ENCODE peak calls at places on chromosomes 6 and 20, in ten cellular contexts. I is lower leg skin, M is HCT116, V is A549, X is uterus, K is heart left ventricle, P is right lobe of liver, S is GM12892, O is tibial nerve, A is esophagus squamous epithelium. Q is an unnamed sample.
A peak's percentile ranks its signal among the peaks of the same experiment; 100 is the strongest.

GRCh38 chr6:16362819-16363589 is 124.6 kb downstream of the GMPR start:
- DNase-seq in I (no peak), M (no peak), V (no peak), X (no peak), K (no peak), P (no peak), S (no peak), O (no peak), A (no peak), Q (no peak)

GRCh38 chr20:44967207-44967807 is 995 bp downstream of the STK4 start:
- DNase-seq in I (no peak), M (no peak), V (no peak), X (no peak), K (no peak), P (no peak), S (no peak), O (no peak), A (no peak), Q (no peak)

GRCh38 chr20:33532753-33533459 is 43.0 kb downstream of the CBFA2T2 start:
- DNase-seq in I (no peak), M (no peak), V (no peak), X (no peak), K (no peak), P (no peak), S (no peak), O (no peak), A (no peak), Q (no peak)

GRCh38 chr6:168925671-168926070 is 328.0 kb downstream of the THBS2 start:
- DNase-seq in I (no peak), M (no peak), V (no peak), X (no peak), K (no peak), P (no peak), S (no peak), O (no peak), A (no peak), Q (no peak)

GRCh38 chr20:3046677-3047462 is 1.0 kb downstream of the MRPS26 start:
- DNase-seq in I (no peak), M (peak; percentile 34), V (peak; percentile 53), X (no peak), K (no peak), P (no peak), S (no peak), O (no peak), A (no peak), Q (no peak)

GRCh38 chr6:13924949-13925881 is at the start of gene RNF182:
- DNase-seq in I (no peak), M (no peak), V (no peak), X (no peak), K (peak; percentile 27), P (no peak), S (peak; percentile 65), O (no peak), A (no peak), Q (peak; percentile 85)

GRCh38 chr6:11632231-11632630 is 94.7 kb downstream of the TMEM170B start:
- DNase-seq in I (no peak), M (peak; percentile 24), V (peak; percentile 89), X (no peak), K (no peak), P (no peak), S (no peak), O (no peak), A (no peak), Q (peak; percentile 37)

GRCh38 chr20:1718604-1719384 is 61.2 kb upstream of the SIRPG start:
- DNase-seq in I (peak; percentile 79), M (peak; percentile 19), V (peak; percentile 14), X (peak; percentile 19), K (no peak), P (no peak), S (no peak), O (peak; percentile 61), A (no peak), Q (peak; percentile 29)

GRCh38 chr6:109242029-109242428 is 140.2 kb downstream of the CD164 start:
- DNase-seq in I (no peak), M (no peak), V (no peak), X (no peak), K (no peak), P (no peak), S (no peak), O (no peak), A (no peak), Q (no peak)

GRCh38 chr6:125913145-125913544 is 43.4 kb upstream of the HINT3 start:
- DNase-seq in I (no peak), M (no peak), V (no peak), X (no peak), K (no peak), P (no peak), S (no peak), O (no peak), A (no peak), Q (no peak)

GRCh38 chr6:119301429-119301828 is 48.1 kb downstream of the MAN1A1 start:
- DNase-seq in I (no peak), M (no peak), V (no peak), X (no peak), K (no peak), P (no peak), S (no peak), O (no peak), A (no peak), Q (no peak)

GRCh38 chr6:130371921-130372320 is 6.1 kb downstream of the TMEM200A start:
- DNase-seq in I (no peak), M (no peak), V (no peak), X (no peak), K (no peak), P (no peak), S (no peak), O (no peak), A (no peak), Q (no peak)

GRCh38 chr20:61297981-61298380 is 45.9 kb downstream of the CDH4 start:
- DNase-seq in I (no peak), M (no peak), V (no peak), X (no peak), K (no peak), P (no peak), S (no peak), O (no peak), A (no peak), Q (peak; percentile 97)

GRCh38 chr6:165484178-165484889 is 174.9 kb upstream of the C6orf118 start:
- DNase-seq in I (no peak), M (no peak), V (no peak), X (no peak), K (no peak), P (no peak), S (no peak), O (no peak), A (no peak), Q (no peak)

GRCh38 chr6:125253881-125254280 is 47.9 kb downstream of the HDDC2 start:
- DNase-seq in I (no peak), M (no peak), V (no peak), X (no peak), K (no peak), P (no peak), S (no peak), O (no peak), A (no peak), Q (no peak)

GRCh38 chr6:43733471-43734293 is 36.3 kb upstream of the VEGFA start:
- DNase-seq in I (no peak), M (no peak), V (no peak), X (no peak), K (no peak), P (peak; percentile 33), S (no peak), O (no peak), A (no peak), Q (no peak)

GRCh38 chr20:31695849-31696804 is 26.5 kb downstream of the BCL2L1 start:
- DNase-seq in I (no peak), M (peak; percentile 84), V (peak; percentile 92), X (no peak), K (no peak), P (peak; percentile 86), S (no peak), O (no peak), A (no peak), Q (peak; percentile 81)

GRCh38 chr6:25171301-25171700 is 107.9 kb upstream of the CARMIL1 start:
- DNase-seq in I (no peak), M (no peak), V (no peak), X (no peak), K (no peak), P (no peak), S (no peak), O (no peak), A (no peak), Q (no peak)

DNA sequence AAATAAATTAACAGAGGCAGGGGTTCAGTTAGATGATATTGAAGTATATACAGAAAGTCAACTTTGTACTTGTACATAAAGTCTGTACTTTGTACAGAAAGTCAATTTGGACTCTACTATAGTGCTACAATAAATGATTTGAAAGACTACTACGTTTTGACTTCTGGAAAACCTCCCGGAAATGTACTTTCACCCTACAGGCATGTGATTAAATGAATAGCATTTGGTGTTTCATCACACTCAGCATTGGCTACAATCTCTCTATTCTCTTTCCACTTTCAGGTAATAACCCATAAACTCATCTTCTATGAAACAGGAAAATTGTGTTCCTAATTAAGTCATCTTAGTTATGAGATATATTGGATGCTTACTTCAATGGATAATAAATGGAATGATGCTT is 25.6 kb upstream of the MC3R start:
- DNase-seq in I (no peak), M (no peak), V (no peak), X (no peak), K (no peak), P (no peak), S (no peak), O (no peak), A (no peak), Q (no peak)
- TF ChIP-seq POLR2A in I (no peak), M (no peak), V (no peak), X (no peak), K (no peak), P (no peak), S (no peak), O (no peak), A (no peak), Q (no peak)

GRCh38 chr6:28490191-28490890 is 25.3 kb downstream of the GPX6 start:
- DNase-seq in I (no peak), M (no peak), V (no peak), X (peak; percentile 26), K (no peak), P (no peak), S (no peak), O (no peak), A (no peak), Q (no peak)
- TF ChIP-seq POLR2A in I (no peak), M (no peak), V (no peak), X (no peak), K (no peak), P (no peak), S (no peak), O (no peak), A (no peak), Q (no peak)

DNA sequence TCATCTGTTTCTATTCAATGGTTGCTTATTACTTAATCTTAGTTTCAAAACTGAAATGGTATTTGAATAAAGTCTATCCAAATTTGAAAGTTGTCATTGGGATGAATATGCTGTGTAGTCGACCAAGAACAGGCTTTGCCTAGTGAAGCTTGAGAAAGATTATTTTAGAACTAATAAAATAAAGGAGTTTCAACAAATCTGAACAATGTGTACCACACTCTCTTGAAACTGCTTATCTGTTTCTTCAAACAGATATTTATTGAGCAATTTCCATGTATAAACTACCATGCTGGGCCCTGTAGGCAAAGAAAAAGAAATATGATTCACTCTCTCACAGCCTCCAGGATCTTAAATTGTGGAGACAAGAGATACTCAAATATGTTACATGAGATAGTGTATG is 174.4 kb downstream of the OGFRL1 start:
- DNase-seq in I (no peak), M (no peak), V (no peak), X (no peak), K (no peak), P (no peak), S (no peak), O (no peak), A (no peak), Q (no peak)
- TF ChIP-seq POLR2A in I (no peak), M (no peak), V (no peak), X (no peak), K (no peak), P (no peak), S (no peak), O (no peak), A (no peak), Q (no peak)

GRCh38 chr6:83430606-83431544 is at the start of gene ME1:
- DNase-seq in I (peak; percentile 64), M (peak; percentile 38), V (peak; percentile 90), X (peak; percentile 55), K (peak; percentile 77), P (peak; percentile 84), S (peak; percentile 42), O (peak; percentile 41), A (no peak), Q (peak; percentile 89)
- TF ChIP-seq POLR2A in I (no peak), M (peak; percentile 36), V (peak; percentile 66), X (no peak), K (no peak), P (peak; percentile 58), S (no peak), O (no peak), A (peak; percentile 28), Q (peak; percentile 71)